ENCODE peak calls at places on chromosomes 2 and 18, in eight cellular contexts. Q is vagina, N is Panc1, X is psoas muscle, H is left lung, C is brain microvascular endothelial cell, E is IMR-90, M is A549. O is an unnamed sample.

GRCh38 chr2:230680463-230681195 is 32.0 kb upstream of the CAB39 start:
- DNase-seq in M (no peak), E (peak; percentile 86), Q (no peak), N (no peak), X (no peak), C (no peak), H (no peak), O (no peak)

GRCh38 chr18:47160256-47160655 is 10.0 kb upstream of the HDHD2 start:
- DNase-seq in C (no peak), M (no peak), N (no peak), H (no peak), X (no peak), E (no peak), Q (no peak), O (no peak)

GRCh38 chr2:188314314-188315054 is 22.8 kb downstream of the GULP1 start:
- DNase-seq in H (no peak), C (peak; percentile 86), N (no peak), X (no peak), M (no peak), E (no peak), Q (no peak), O (no peak)

GRCh38 chr2:230326453-230327417 is at the start of gene SP140L:
- DNase-seq in H (peak; percentile 94), Q (no peak), M (peak; percentile 55), E (peak; percentile 84), N (peak; percentile 47), C (peak; percentile 75), X (peak; percentile 81), O (no peak)

GRCh38 chr2:98828369-98828744 is 97.4 kb upstream of the MGAT4A start:
- DNase-seq in H (no peak), E (no peak), N (no peak), C (no peak), X (no peak), M (no peak), Q (no peak), O (no peak)

GRCh38 chr2:224894356-224894755 is 147.9 kb downstream of the DOCK10 start:
- DNase-seq in M (no peak), X (no peak), E (no peak), N (no peak), C (no peak), H (no peak), Q (no peak), O (no peak)

GRCh38 chr2:232336241-232336736 is 42.3 kb upstream of the ALPP start:
- DNase-seq in C (no peak), N (no peak), Q (no peak), X (peak; percentile 34), E (no peak), H (no peak), M (no peak), O (no peak)

GRCh38 chr2:239811806-239812560 is 213.2 kb downstream of the NDUFA10 start:
- DNase-seq in Q (no peak), H (no peak), C (no peak), M (no peak), E (no peak), X (no peak), N (no peak), O (no peak)

GRCh38 chr2:74658516-74658915 is 4.5 kb downstream of the SEMA4F start:
- DNase-seq in M (no peak), Q (no peak), C (peak; percentile 42), X (no peak), N (no peak), E (peak; percentile 91), H (no peak), O (no peak)

GRCh38 chr2:31058096-31058843 is 80.0 kb downstream of the GALNT14 start:
- DNase-seq in E (no peak), M (no peak), X (no peak), Q (peak; percentile 46), N (no peak), H (no peak), C (no peak), O (no peak)

GRCh38 chr2:43227830-43228280 is 1.4 kb upstream of the ZFP36L2 start:
- DNase-seq in M (no peak), X (peak; percentile 56), H (no peak), E (peak; percentile 46), C (peak; percentile 25), N (no peak), Q (no peak), O (no peak)

GRCh38 chr2:13413989-13414388 is 697.3 kb downstream of the TRIB2 start:
- DNase-seq in C (no peak), H (no peak), E (no peak), N (no peak), X (no peak), M (no peak), Q (no peak), O (no peak)

GRCh38 chr2:212665948-212666347 is 127.3 kb upstream of the ERBB4 start:
- DNase-seq in H (no peak), Q (no peak), X (no peak), N (no peak), C (no peak), M (no peak), E (no peak), O (no peak)

GRCh38 chr18:79413426-79413825 is 17.7 kb downstream of the NFATC1 start:
- DNase-seq in E (no peak), M (no peak), C (no peak), X (peak; percentile 41), Q (no peak), H (peak; percentile 67), N (no peak), O (no peak)

GRCh38 chr2:64017811-64018714 is 1.2 kb downstream of the VPS54 start:
- DNase-seq in N (no peak), Q (no peak), E (peak; percentile 38), M (peak; percentile 43), X (no peak), C (no peak), H (no peak), O (no peak)

GRCh38 chr18:54052732-54053131 is 171.7 kb downstream of the MBD2 start:
- DNase-seq in N (no peak), H (no peak), Q (no peak), X (no peak), E (no peak), C (no peak), M (no peak), O (no peak)

GRCh38 chr2:176729706-176730569 is 460.7 kb downstream of the MTX2 start:
- DNase-seq in N (no peak), Q (no peak), C (peak; percentile 59), H (no peak), M (no peak), X (no peak), E (no peak), O (no peak)

GRCh38 chr2:242060212-242060835 is 190.8 kb downstream of the RTP5 start:
- DNase-seq in N (no peak), Q (no peak), E (peak; percentile 71), H (no peak), M (no peak), C (peak; percentile 68), X (no peak), O (no peak)

GRCh38 chr2:54060000-54060399 is 55.4 kb upstream of the ACYP2 start:
- DNase-seq in M (no peak), X (no peak), H (no peak), E (peak; percentile 65), Q (no peak), N (no peak), C (no peak), O (no peak)

GRCh38 chr2:132547089-132547687 is 122.8 kb downstream of the LYPD1 start:
- DNase-seq in E (peak; percentile 85), C (peak; percentile 78), H (no peak), Q (no peak), X (no peak), N (peak; percentile 32), M (peak; percentile 74), O (peak; percentile 35)

GRCh38 chr2:55109219-55109891 is 59.1 kb upstream of the RTN4 start:
- DNase-seq in C (peak; percentile 62), Q (no peak), E (peak; percentile 92), H (no peak), N (no peak), X (no peak), M (peak; percentile 91), O (no peak)
- H3K27ac ChIP-seq in C (peak overlapping the region; percentile 63), Q (no peak overlapping the region), E (no peak overlapping the region), H (no peak overlapping the region), N (peak overlapping the region; percentile 73), X (peak overlapping the region; percentile 5), M (peak overlapping the region; percentile 92), O (no peak overlapping the region)

DNA sequence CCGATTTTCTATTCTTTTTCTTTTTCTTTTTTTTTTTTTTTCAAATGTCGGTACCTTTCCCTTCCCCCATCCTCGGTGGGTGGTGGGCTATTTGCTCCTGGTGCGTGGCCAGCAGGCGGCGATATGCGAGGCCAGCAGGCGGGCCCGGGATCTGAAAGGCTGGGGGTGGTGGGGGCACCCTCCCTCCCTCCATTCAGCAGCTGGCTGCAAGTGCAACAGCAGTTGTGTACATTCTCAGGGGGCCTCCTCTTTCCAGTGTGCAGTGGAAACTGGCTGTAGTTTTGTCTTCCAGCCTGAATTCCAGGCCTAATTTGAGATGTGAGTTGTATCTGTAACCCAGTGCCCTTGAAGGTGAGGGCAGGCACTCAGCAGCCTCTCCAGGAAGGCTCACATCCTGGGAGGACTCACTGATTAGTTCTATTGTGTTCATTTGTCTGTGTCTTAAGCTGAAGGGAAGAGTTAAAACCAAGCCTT is 3.1 kb downstream of the MYCN start:
- DNase-seq in H (no peak), N (no peak), M (no peak), C (no peak), Q (no peak), X (peak; percentile 55), E (no peak), O (no peak)
- H3K4me3 ChIP-seq in H (no peak overlapping the region), N (no peak overlapping the region), M (no peak overlapping the region), C (no peak overlapping the region), Q (no peak overlapping the region), X (peak overlapping the region; percentile 63), E (no peak overlapping the region), O (peak overlapping the region; percentile 98)

GRCh38 chr2:1741851-1742250 is 2.5 kb downstream of the PXDN start:
- DNase-seq in M (no peak), H (no peak), X (no peak), Q (no peak), C (no peak), E (no peak), N (no peak), O (no peak)
- H3K27ac ChIP-seq in M (no peak overlapping the region), H (no peak overlapping the region), X (no peak overlapping the region), Q (no peak overlapping the region), C (peak overlapping the region; percentile 93), E (peak overlapping the region; percentile 80), N (no peak overlapping the region), O (no peak overlapping the region)

GRCh38 chr2:158728422-158728821 is 66.7 kb upstream of the DAPL1 start:
- DNase-seq in H (no peak), E (no peak), X (no peak), C (no peak), Q (no peak), M (no peak), N (no peak), O (no peak)

GRCh38 chr2:158732573-158733429 is 62.3 kb upstream of the DAPL1 start:
- DNase-seq in X (no peak), H (no peak), E (no peak), Q (no peak), C (no peak), N (no peak), M (no peak), O (no peak)

GRCh38 chr2:158726906-158727592 is 68.1 kb upstream of the DAPL1 start:
- DNase-seq in M (no peak), H (no peak), Q (no peak), E (no peak), N (no peak), C (no peak), X (peak; percentile 67), O (no peak)

GRCh38 chr2:158730621-158730905 is 64.6 kb upstream of the DAPL1 start:
- DNase-seq in Q (no peak), N (no peak), C (no peak), M (no peak), X (no peak), E (no peak), H (no peak), O (no peak)

GRCh38 chr2:158729873-158730620 is 65.1 kb upstream of the DAPL1 start:
- DNase-seq in H (no peak), N (no peak), C (no peak), Q (no peak), X (no peak), E (no peak), M (no peak), O (no peak)
- H3K4me3 ChIP-seq in H (no peak overlapping the region), N (no peak overlapping the region), C (no peak overlapping the region), Q (no peak overlapping the region), X (no peak overlapping the region), E (no peak overlapping the region), M (no peak overlapping the region), O (no peak overlapping the region)

O was measured in iPS DF 6.9.